ENCODE peak calls at places on chromosomes 1 and 21, in four cellular contexts. One of them, this sample, is unnamed.

GRCh38 chr21:45080639-45081414 is 6.4 kb downstream of the ADARB1 start:
- DNase-seq in GM12878: no peak
- DNase-seq in SK-N-SH: no peak
- DNase-seq in H1: no peak
- DNase-seq in this sample: no peak

GRCh38 chr21:44789880-44790279 is 11.7 kb downstream of the UBE2G2 start:
- DNase-seq in GM12878: no peak
- DNase-seq in SK-N-SH: no peak
- DNase-seq in H1: no peak
- DNase-seq in this sample: no peak

GRCh38 chr1:6440198-6441126 is 15.9 kb downstream of the ESPN start:
- DNase-seq in GM12878: no peak
- DNase-seq in SK-N-SH: peak; percentile 87
- DNase-seq in H1: no peak
- DNase-seq in this sample: peak; percentile 60

GRCh38 chr1:12053752-12054548 is 9.2 kb upstream of the TNFRSF8 start:
- DNase-seq in GM12878: peak; percentile 68
- DNase-seq in SK-N-SH: no peak
- DNase-seq in H1: no peak
- DNase-seq in this sample: no peak

GRCh38 chr1:25458550-25459298 is 28.0 kb downstream of the MACO1 start:
- DNase-seq in GM12878: no peak
- DNase-seq in SK-N-SH: no peak
- DNase-seq in H1: no peak
- DNase-seq in this sample: no peak

GRCh38 chr1:43272161-43272560 is 2.4 kb downstream of the TMEM125 start:
- DNase-seq in GM12878: no peak
- DNase-seq in SK-N-SH: no peak
- DNase-seq in H1: no peak
- DNase-seq in this sample: no peak

GRCh38 chr1:180157576-180158057 is 2.9 kb downstream of the QSOX1 start:
- DNase-seq in GM12878: no peak
- DNase-seq in SK-N-SH: no peak
- DNase-seq in H1: no peak
- DNase-seq in this sample: no peak

GRCh38 chr1:16631248-16632043 is 18.1 kb upstream of the NBPF1 start:
- DNase-seq in GM12878: no peak
- DNase-seq in SK-N-SH: peak; percentile 42
- DNase-seq in H1: no peak
- DNase-seq in this sample: no peak

GRCh38 chr1:201763439-201764140 is 65.4 kb upstream of the IPO9 start:
- DNase-seq in GM12878: no peak
- DNase-seq in SK-N-SH: no peak
- DNase-seq in H1: no peak
- DNase-seq in this sample: no peak

GRCh38 chr21:46424062-46424591 is 34.6 kb upstream of the DIP2A start:
- DNase-seq in GM12878: no peak
- DNase-seq in SK-N-SH: no peak
- DNase-seq in H1: no peak
- DNase-seq in this sample: no peak

GRCh38 chr1:21855257-21856096 is 43.4 kb downstream of the LDLRAD2 start:
- DNase-seq in GM12878: no peak
- DNase-seq in SK-N-SH: no peak
- DNase-seq in H1: no peak
- DNase-seq in this sample: no peak

GRCh38 chr1:244660595-244660994 is 7.7 kb downstream of the DESI2 start:
- DNase-seq in GM12878: no peak
- DNase-seq in SK-N-SH: no peak
- DNase-seq in H1: no peak
- DNase-seq in this sample: no peak

GRCh38 chr1:244655186-244655585 is 2.3 kb downstream of the DESI2 start:
- DNase-seq in GM12878: no peak
- DNase-seq in SK-N-SH: no peak
- DNase-seq in H1: no peak
- DNase-seq in this sample: no peak

GRCh38 chr1:244654284-244655038 is 1.5 kb downstream of the DESI2 start:
- DNase-seq in GM12878: no peak
- DNase-seq in SK-N-SH: no peak
- DNase-seq in H1: no peak
- DNase-seq in this sample: no peak

GRCh38 chr1:244659694-244660093 is 6.8 kb downstream of the DESI2 start:
- DNase-seq in GM12878: no peak
- DNase-seq in SK-N-SH: no peak
- DNase-seq in H1: no peak
- DNase-seq in this sample: no peak

GRCh38 chr1:244657421-244657820 is 4.5 kb downstream of the DESI2 start:
- DNase-seq in GM12878: no peak
- DNase-seq in SK-N-SH: no peak
- DNase-seq in H1: no peak
- DNase-seq in this sample: no peak
- TF ChIP-seq TAF1 in GM12878: no peak
- TF ChIP-seq TAF1 in SK-N-SH: no peak
- TF ChIP-seq TAF1 in H1: no peak
- TF ChIP-seq TAF1 in this sample: no peak

GRCh38 chr1:154471304-154471703 is 30.7 kb upstream of the TDRD10 start:
- DNase-seq in GM12878: no peak
- DNase-seq in SK-N-SH: no peak
- DNase-seq in H1: no peak
- DNase-seq in this sample: no peak
- TF ChIP-seq TAF1 in GM12878: no peak
- TF ChIP-seq TAF1 in SK-N-SH: no peak
- TF ChIP-seq TAF1 in H1: no peak
- TF ChIP-seq TAF1 in this sample: no peak

GRCh38 chr1:3417954-3418353 is 36.5 kb upstream of the ARHGEF16 start:
- DNase-seq in GM12878: no peak
- DNase-seq in SK-N-SH: no peak
- DNase-seq in H1: no peak
- DNase-seq in this sample: no peak

GRCh38 chr1:3413975-3414710 is 40.3 kb upstream of the ARHGEF16 start:
- DNase-seq in GM12878: no peak
- DNase-seq in SK-N-SH: no peak
- DNase-seq in H1: no peak
- DNase-seq in this sample: no peak

GRCh38 chr1:3417082-3417728 is 37.3 kb upstream of the ARHGEF16 start:
- DNase-seq in GM12878: no peak
- DNase-seq in SK-N-SH: no peak
- DNase-seq in H1: no peak
- DNase-seq in this sample: no peak

GRCh38 chr1:3412376-3412775 is 42.1 kb upstream of the ARHGEF16 start:
- DNase-seq in GM12878: no peak
- DNase-seq in SK-N-SH: no peak
- DNase-seq in H1: no peak
- DNase-seq in this sample: no peak

GRCh38 chr1:3415260-3415952 is 39.1 kb upstream of the ARHGEF16 start:
- DNase-seq in GM12878: no peak
- DNase-seq in SK-N-SH: no peak
- DNase-seq in H1: no peak
- DNase-seq in this sample: no peak
- TF ChIP-seq TAF1 in GM12878: no peak
- TF ChIP-seq TAF1 in SK-N-SH: no peak
- TF ChIP-seq TAF1 in H1: no peak
- TF ChIP-seq TAF1 in this sample: no peak

GRCh38 chr1:174274884-174275283 is 115.6 kb downstream of the RABGAP1L start:
- DNase-seq in GM12878: no peak
- DNase-seq in SK-N-SH: no peak
- DNase-seq in H1: no peak
- DNase-seq in this sample: no peak

GRCh38 chr1:174274452-174274851 is 115.1 kb downstream of the RABGAP1L start:
- DNase-seq in GM12878: no peak
- DNase-seq in SK-N-SH: no peak
- DNase-seq in H1: no peak
- DNase-seq in this sample: no peak

GRCh38 chr1:174273190-174273589 is 113.9 kb downstream of the RABGAP1L start:
- DNase-seq in GM12878: no peak
- DNase-seq in SK-N-SH: no peak
- DNase-seq in H1: no peak
- DNase-seq in this sample: no peak

GRCh38 chr1:174276087-174276486 is 116.8 kb downstream of the RABGAP1L start:
- DNase-seq in GM12878: peak; percentile 19
- DNase-seq in SK-N-SH: no peak
- DNase-seq in H1: no peak
- DNase-seq in this sample: no peak

DNA sequence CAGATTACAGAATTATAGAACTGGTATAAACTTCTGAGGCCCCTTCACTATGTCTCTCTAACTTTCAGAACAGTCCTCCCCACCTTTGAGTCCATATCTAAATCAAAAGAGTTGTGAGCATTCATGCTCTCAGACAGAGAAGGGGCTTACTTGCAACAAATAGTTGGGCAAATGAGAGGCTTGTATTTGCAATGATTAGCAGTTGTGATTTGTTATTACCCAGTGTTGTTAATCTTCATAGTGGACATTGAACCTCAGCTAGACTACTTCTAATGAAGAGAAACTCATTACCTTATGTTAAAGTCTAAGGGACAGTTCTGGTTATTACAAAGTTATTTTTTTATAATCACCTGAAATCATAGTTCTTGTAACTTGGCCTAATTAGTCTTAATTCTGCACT is 114.4 kb downstream of the RABGAP1L start:
- DNase-seq in GM12878: no peak
- DNase-seq in SK-N-SH: no peak
- DNase-seq in H1: no peak
- DNase-seq in this sample: no peak
- TF ChIP-seq TAF1 in GM12878: no peak
- TF ChIP-seq TAF1 in SK-N-SH: no peak
- TF ChIP-seq TAF1 in H1: no peak
- TF ChIP-seq TAF1 in this sample: no peak

GRCh38 chr1:29496701-29497100 is 260.4 kb downstream of the PTPRU start:
- DNase-seq in GM12878: no peak
- DNase-seq in SK-N-SH: no peak
- DNase-seq in H1: no peak
- DNase-seq in this sample: no peak
- TF ChIP-seq TAF1 in GM12878: no peak
- TF ChIP-seq TAF1 in SK-N-SH: no peak
- TF ChIP-seq TAF1 in H1: no peak
- TF ChIP-seq TAF1 in this sample: no peak

DNA sequence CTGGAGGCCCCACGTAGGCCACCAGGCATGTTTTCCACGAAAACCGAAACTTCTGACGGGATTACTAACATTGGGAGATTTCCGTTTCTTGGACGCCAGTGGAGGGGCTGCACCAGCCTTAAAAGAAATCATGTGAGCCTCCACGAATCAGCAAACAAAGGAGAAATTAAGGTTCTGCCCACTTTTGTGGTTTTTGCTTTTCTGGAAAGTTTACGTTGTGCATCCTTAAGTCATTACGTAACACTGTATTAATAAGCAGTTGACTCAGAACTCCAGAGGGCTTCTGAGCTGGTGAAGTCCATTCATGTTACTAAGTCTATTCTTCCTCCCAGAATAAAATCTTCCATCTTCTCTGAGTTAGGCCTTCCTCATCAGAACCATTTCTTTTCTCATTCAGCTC is 168.5 kb downstream of the PSMG1 start:
- DNase-seq in GM12878: no peak
- DNase-seq in SK-N-SH: no peak
- DNase-seq in H1: no peak
- DNase-seq in this sample: no peak
- TF ChIP-seq TAF1 in GM12878: no peak
- TF ChIP-seq TAF1 in SK-N-SH: no peak
- TF ChIP-seq TAF1 in H1: no peak
- TF ChIP-seq TAF1 in this sample: no peak